ENCODE peak calls at places on chromosomes 5 and 9, in nine cellular contexts. W, F, L, R, Z, G, Q, K and S are unnamed samples.

GRCh38 chr9:121222524-121223171 is 21.0 kb upstream of the RAB14 start:
- DNase-seq in W (peak), F (peak), L (no peak), R (no peak), Z (no peak), G (no peak), Q (no peak), K (no peak), S (no peak)

GRCh38 chr5:115494570-115495289 is 49.8 kb downstream of the FEM1C start:
- DNase-seq in W (no peak), F (no peak), L (no peak), R (no peak), Z (no peak), G (no peak), Q (no peak), K (no peak), S (no peak)

GRCh38 chr9:77575785-77576184 is 72.3 kb downstream of the GNA14 start:
- DNase-seq in W (peak), F (peak), L (no peak), R (no peak), Z (no peak), G (no peak), Q (no peak), K (no peak), S (no peak)

GRCh38 chr5:175001311-175001710 is 276.9 kb downstream of the MSX2 start:
- DNase-seq in W (no peak), F (no peak), L (no peak), R (no peak), Z (no peak), G (no peak), Q (no peak), K (no peak), S (no peak)

GRCh38 chr5:138177936-138178515 is 404 bp downstream of the BRD8 start:
- DNase-seq in W (peak), F (peak), L (no peak), R (no peak), Z (no peak), G (no peak), Q (peak), K (peak), S (no peak)

GRCh38 chr5:14190194-14191164 is 47.3 kb downstream of the TRIO start:
- DNase-seq in W (peak), F (peak), L (peak), R (no peak), Z (no peak), G (no peak), Q (no peak), K (no peak), S (no peak)

GRCh38 chr5:172724203-172724602 is 46.8 kb downstream of the DUSP1 start:
- DNase-seq in W (no peak), F (no peak), L (no peak), R (no peak), Z (no peak), G (no peak), Q (no peak), K (no peak), S (no peak)

GRCh38 chr9:35903049-35903448 is 3.0 kb upstream of the HRCT1 start:
- DNase-seq in W (peak), F (peak), L (peak), R (no peak), Z (no peak), G (no peak), Q (no peak), K (no peak), S (no peak)

GRCh38 chr5:38072295-38072694 is 186.1 kb upstream of the EGFLAM start:
- DNase-seq in W (no peak), F (no peak), L (no peak), R (no peak), Z (no peak), G (no peak), Q (no peak), K (no peak), S (no peak)

GRCh38 chr5:50724-51499 is 41.1 kb upstream of the PLEKHG4B start:
- DNase-seq in W (no peak), F (no peak), L (no peak), R (no peak), Z (no peak), G (no peak), Q (no peak), K (no peak), S (no peak)

GRCh38 chr5:148805323-148806290 is 20.8 kb upstream of the ADRB2 start:
- DNase-seq in W (peak), F (peak), L (peak), R (no peak), Z (no peak), G (no peak), Q (no peak), K (peak), S (no peak)

GRCh38 chr9:122812736-122813135 is 12.8 kb downstream of the OR1K1 start:
- DNase-seq in W (no peak), F (no peak), L (no peak), R (no peak), Z (no peak), G (no peak), Q (no peak), K (no peak), S (no peak)

GRCh38 chr5:128237000-128237399 is 153.4 kb downstream of the SLC12A2 start:
- DNase-seq in W (no peak), F (no peak), L (no peak), R (no peak), Z (no peak), G (no peak), Q (no peak), K (no peak), S (no peak)

GRCh38 chr5:93300309-93300923 is 280.6 kb downstream of the NR2F1-AS1 start:
- DNase-seq in W (no peak), F (no peak), L (no peak), R (no peak), Z (no peak), G (no peak), Q (no peak), K (no peak), S (no peak)

GRCh38 chr9:109779711-109780452 is at the start of gene PALM2AKAP2:
- DNase-seq in W (peak), F (peak), L (peak), R (peak), Z (peak), G (no peak), Q (peak), K (peak), S (no peak)

GRCh38 chr5:178304761-178305645 is 72.4 kb upstream of the PHYKPL start:
- DNase-seq in W (no peak), F (no peak), L (no peak), R (no peak), Z (no peak), G (no peak), Q (no peak), K (no peak), S (no peak)

GRCh38 chr5:150065886-150066285 is 20.5 kb downstream of the CSF1R start:
- DNase-seq in W (no peak), F (peak), L (no peak), R (peak), Z (no peak), G (no peak), Q (no peak), K (peak), S (no peak)

GRCh38 chr9:132487351-132487791 is 77.4 kb downstream of the CFAP77 start:
- DNase-seq in W (no peak), F (no peak), L (no peak), R (no peak), Z (no peak), G (no peak), Q (no peak), K (no peak), S (no peak)

GRCh38 chr5:157160001-157160400 is 6.1 kb downstream of the GARIN3 start:
- DNase-seq in W (no peak), F (no peak), L (no peak), R (no peak), Z (no peak), G (no peak), Q (no peak), K (no peak), S (no peak)

GRCh38 chr5:59724482-59725392 is 168.8 kb downstream of the PDE4D start:
- DNase-seq in W (peak), F (peak), L (no peak), R (no peak), Z (no peak), G (no peak), Q (peak), K (no peak), S (no peak)

GRCh38 chr9:115008536-115008935 is 78.1 kb upstream of the TNFSF8 start:
- DNase-seq in W (peak), F (peak), L (peak), R (no peak), Z (no peak), G (no peak), Q (no peak), K (no peak), S (no peak)

GRCh38 chr9:133306242-133307194 is 29.5 kb downstream of the SURF6 start:
- DNase-seq in W (no peak), F (no peak), L (no peak), R (no peak), Z (no peak), G (no peak), Q (no peak), K (no peak), S (no peak)

GRCh38 chr9:137382728-137383452 is 40.1 kb downstream of the EXD3 start:
- DNase-seq in W (no peak), F (no peak), L (no peak), R (no peak), Z (peak), G (no peak), Q (no peak), K (no peak), S (no peak)

GRCh38 chr9:86977205-86977835 is 30.0 kb upstream of the GAS1 start:
- DNase-seq in W (peak), F (peak), L (no peak), R (no peak), Z (no peak), G (no peak), Q (no peak), K (no peak), S (no peak)

GRCh38 chr5:80136751-80137272 is 101.7 kb downstream of the THBS4 start:
- DNase-seq in W (no peak), F (no peak), L (no peak), R (no peak), Z (no peak), G (no peak), Q (no peak), K (no peak), S (no peak)

GRCh38 chr5:31921852-31922305 is 252.2 kb downstream of the GOLPH3 start:
- DNase-seq in W (peak), F (peak), L (no peak), R (no peak), Z (no peak), G (no peak), Q (no peak), K (no peak), S (no peak)

GRCh38 chr9:134967547-134967930 is 49.8 kb upstream of the FCN1 start:
- DNase-seq in W (no peak), F (peak), L (no peak), R (no peak), Z (no peak), G (no peak), Q (no peak), K (no peak), S (no peak)

GRCh38 chr5:10420468-10420867 is 21.2 kb upstream of the ROPN1L start:
- DNase-seq in W (no peak), F (no peak), L (no peak), R (no peak), Z (no peak), G (no peak), Q (no peak), K (no peak), S (no peak)

GRCh38 chr5:137845472-137845871 is 22.2 kb upstream of the MYOT start:
- DNase-seq in W (no peak), F (no peak), L (no peak), R (no peak), Z (no peak), G (no peak), Q (no peak), K (no peak), S (no peak)

GRCh38 chr9:80114241-80114640 is 542.5 kb downstream of the TLE4 start:
- DNase-seq in W (no peak), F (no peak), L (no peak), R (no peak), Z (no peak), G (no peak), Q (no peak), K (no peak), S (no peak)

GRCh38 chr9:2209400-2209799 is 194.3 kb downstream of the SMARCA2 start:
- DNase-seq in W (no peak), F (no peak), L (no peak), R (no peak), Z (no peak), G (no peak), Q (no peak), K (no peak), S (no peak)

DNA sequence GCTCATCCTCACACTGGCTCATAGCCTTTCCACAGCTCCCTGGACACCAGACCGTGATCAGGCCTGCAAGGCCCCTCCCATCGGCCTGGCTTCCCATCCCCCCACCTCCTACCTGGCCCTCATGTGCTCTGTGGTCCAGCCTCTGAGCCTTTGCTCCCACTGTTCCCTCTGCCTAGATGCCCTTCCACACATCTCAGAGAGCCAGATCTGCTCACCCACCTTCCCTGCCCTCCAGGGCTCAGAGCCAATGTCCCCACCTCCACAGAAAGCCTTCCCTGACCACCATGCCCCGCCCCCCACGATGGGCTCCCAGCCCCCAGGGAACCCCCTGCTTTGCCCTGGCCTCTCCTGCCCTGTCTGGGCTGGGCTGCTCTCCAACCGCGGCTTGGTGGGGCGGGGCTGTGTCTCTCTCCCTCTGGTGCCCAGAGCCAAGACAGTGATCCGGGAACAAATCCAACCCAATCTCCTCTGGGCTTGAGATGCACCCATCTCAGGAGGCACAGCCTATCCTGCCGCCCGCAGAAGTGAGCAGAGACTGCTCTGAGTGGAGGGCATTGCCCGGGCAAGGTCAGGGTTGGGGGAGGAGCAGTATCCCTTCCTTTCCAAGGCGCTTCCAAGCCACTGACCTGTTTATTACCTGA is 1.6 kb downstream of the NINJ1 start:
- DNase-seq in W (peak), F (no peak), L (no peak), R (peak), Z (peak), G (peak), Q (peak), K (peak), S (no peak)
- H3K4me3 ChIP-seq in W (peak), F (peak), L (peak), R (peak), Z (peak), G (peak), Q (peak), K (peak), S (peak)

GRCh38 chr5:132592521-132592920 is 35.7 kb downstream of the RAD50 start:
- DNase-seq in W (peak), F (peak), L (no peak), R (no peak), Z (no peak), G (no peak), Q (no peak), K (no peak), S (no peak)

GRCh38 chr5:132595624-132596023 is 38.8 kb downstream of the RAD50 start:
- DNase-seq in W (no peak), F (no peak), L (no peak), R (no peak), Z (no peak), G (no peak), Q (no peak), K (no peak), S (no peak)

GRCh38 chr5:132589467-132589866 is 32.7 kb downstream of the RAD50 start:
- DNase-seq in W (no peak), F (no peak), L (no peak), R (no peak), Z (no peak), G (no peak), Q (no peak), K (no peak), S (no peak)

GRCh38 chr5:132594170-132594569 is 37.4 kb downstream of the RAD50 start:
- DNase-seq in W (no peak), F (no peak), L (no peak), R (no peak), Z (no peak), G (no peak), Q (no peak), K (no peak), S (no peak)

DNA sequence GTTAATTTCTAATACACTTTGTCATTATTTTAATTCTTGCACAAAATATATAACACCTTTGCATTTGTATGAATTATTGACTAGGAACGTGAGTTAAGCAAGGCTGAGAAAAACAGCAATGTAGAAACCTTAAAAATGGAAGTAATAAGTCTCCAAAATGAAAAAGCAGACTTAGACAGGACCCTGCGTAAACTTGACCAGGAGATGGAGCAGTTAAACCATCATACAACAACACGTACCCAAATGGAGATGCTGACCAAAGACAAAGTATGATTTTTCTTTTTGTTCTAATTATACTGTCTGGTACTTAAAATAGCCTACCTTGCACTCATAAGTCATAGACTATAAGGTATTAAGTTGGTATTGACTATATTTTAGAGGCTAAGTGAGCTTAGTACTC is 34.4 kb downstream of the RAD50 start:
- DNase-seq in W (no peak), F (peak), L (no peak), R (no peak), Z (no peak), G (no peak), Q (no peak), K (no peak), S (no peak)
- TF ChIP-seq CTCF in W (no peak), F (peak), L (no peak), R (no peak), Z (no peak), G (no peak), Q (no peak), K (no peak), S (no peak)

DNA sequence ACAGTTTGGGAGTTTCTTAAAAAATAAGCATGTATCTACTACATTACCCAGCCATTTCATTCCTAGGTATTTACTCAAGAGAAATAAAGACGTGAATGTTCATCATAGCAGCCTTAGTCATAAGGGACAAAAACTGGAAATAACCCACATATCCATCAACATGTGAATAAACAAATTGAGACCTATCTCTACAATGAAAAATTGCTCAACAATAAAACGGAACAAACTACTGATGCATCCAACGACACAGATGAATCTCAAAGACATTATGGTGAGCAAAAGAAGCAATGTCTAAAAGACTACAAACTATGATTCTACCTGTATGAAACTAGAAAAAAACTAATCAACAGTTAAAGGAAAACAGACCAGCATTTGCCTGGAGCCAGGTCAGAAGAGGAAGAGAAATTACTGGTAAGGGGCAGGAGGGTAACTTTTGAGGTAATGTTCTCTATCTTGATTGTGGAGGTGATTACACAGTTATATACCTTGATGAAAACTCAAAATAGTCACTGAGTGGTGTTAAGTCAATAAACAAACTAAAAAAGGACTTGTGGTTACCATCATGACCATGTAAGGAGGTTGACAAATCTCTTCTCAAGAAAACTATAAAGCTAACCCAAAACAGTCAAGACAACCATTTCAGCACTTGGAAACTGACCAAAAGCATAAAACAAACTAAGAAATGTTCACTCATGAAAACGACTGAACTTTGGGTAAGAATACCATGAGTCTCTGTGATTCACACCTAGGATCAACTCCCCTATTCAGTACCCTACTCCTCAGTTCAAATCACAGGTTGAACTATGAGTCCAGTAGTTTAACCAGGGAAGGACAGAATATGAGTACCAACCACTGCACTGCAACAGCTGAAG is 10.4 kb downstream of the UIMC1 start:
- DNase-seq in W (peak), F (peak), L (no peak), R (no peak), Z (no peak), G (no peak), Q (no peak), K (no peak), S (no peak)
- H3K4me3 ChIP-seq in W (no peak), F (no peak), L (no peak), R (no peak), Z (no peak), G (no peak), Q (no peak), K (no peak), S (no peak)

GRCh38 chr5:140367631-140368013 is 7.6 kb downstream of the SLC4A9 start:
- DNase-seq in W (no peak), F (no peak), L (no peak), R (no peak), Z (no peak), G (no peak), Q (no peak), K (no peak), S (no peak)
- TF ChIP-seq CTCF in W (no peak), F (no peak), L (no peak), R (no peak), Z (no peak), G (no peak), Q (no peak), K (no peak), S (no peak)

GRCh38 chr5:35138232-35138631 is 90.5 kb upstream of the AGXT2 start:
- DNase-seq in W (no peak), F (peak), L (no peak), R (no peak), Z (no peak), G (no peak), Q (no peak), K (no peak), S (no peak)
- H3K4me3 ChIP-seq in W (no peak), F (no peak), L (no peak), R (no peak), Z (no peak), G (no peak), Q (no peak), K (no peak), S (no peak)